ENCODE peak calls at places on chromosomes 12 and 14, in four cellular contexts. T, J, E and O are unnamed samples.

GRCh38 chr14:88981948-88982347 is 157.5 kb downstream of the TTC8 start:
- DNase-seq in T (no peak), J (no peak), E (no peak), O (no peak)

GRCh38 chr12:124405592-124405991 is 110.7 kb downstream of the RFLNA start:
- DNase-seq in T (no peak), J (no peak), E (no peak), O (no peak)

GRCh38 chr14:56821807-56822615 is 11.7 kb upstream of the OTX2 start:
- DNase-seq in T (no peak), J (no peak), E (no peak), O (no peak)

GRCh38 chr14:19917955-19918518 is 2.4 kb upstream of the OR4K5 start:
- DNase-seq in T (no peak), J (no peak), E (no peak), O (no peak)

GRCh38 chr12:109820921-109821381 is 12.2 kb downstream of the TRPV4 start:
- DNase-seq in T (no peak), J (no peak), E (no peak), O (peak; percentile 66)

GRCh38 chr14:104237651-104238423 is 99.5 kb downstream of the KIF26A start:
- DNase-seq in T (no peak), J (peak; percentile 15), E (no peak), O (peak; percentile 32)

GRCh38 chr12:58888131-58888783 is 32.0 kb downstream of the LRIG3 start:
- DNase-seq in T (no peak), J (no peak), E (peak; percentile 93), O (peak; percentile 76)

GRCh38 chr12:53207042-53207441 is at the start of gene ITGB7:
- DNase-seq in T (peak; percentile 49), J (peak; percentile 74), E (no peak), O (peak; percentile 76)

GRCh38 chr12:131831021-131831571 is 2.9 kb downstream of the MMP17 start:
- DNase-seq in T (no peak), J (no peak), E (peak; percentile 13), O (no peak)

GRCh38 chr12:7905071-7905470 is 30.9 kb downstream of the SLC2A3 start:
- DNase-seq in T (no peak), J (no peak), E (peak; percentile 42), O (no peak)

GRCh38 chr14:23565626-23566025 is 2.0 kb downstream of the AP1G2 start:
- DNase-seq in T (no peak), J (no peak), E (no peak), O (no peak)

GRCh38 chr12:131437706-131438210 is 273.1 kb upstream of the SFSWAP start:
- DNase-seq in T (no peak), J (no peak), E (no peak), O (no peak)